ENCODE peak calls at places on chromosomes 6 and 20, in four cellular contexts. N, H, M and L are unnamed samples.

GRCh38 chr20:20023395-20023794 is 6.2 kb downstream of the NAA20 start:
- DNase-seq in N (no peak), H (no peak), M (no peak), L (no peak)

GRCh38 chr6:33318426-33319073 is 1.0 kb upstream of the ZBTB22 start:
- DNase-seq in N (no peak), H (no peak), M (no peak), L (peak)

GRCh38 chr6:168292911-168293310 is 26.7 kb downstream of the DACT2 start:
- DNase-seq in N (no peak), H (no peak), M (no peak), L (peak)

GRCh38 chr20:62804632-62805364 is at the start of gene OGFR:
- DNase-seq in N (peak), H (peak), M (no peak), L (peak)

GRCh38 chr20:14948416-14948815 is 611.0 kb upstream of the FLRT3 start:
- DNase-seq in N (no peak), H (no peak), M (no peak), L (no peak)

GRCh38 chr6:110875548-110876169 is 1.1 kb downstream of the AMD1 start:
- DNase-seq in N (peak), H (peak), M (no peak), L (peak)

GRCh38 chr6:113356139-113356538 is 501.0 kb upstream of the MARCKS start:
- DNase-seq in N (no peak), H (no peak), M (no peak), L (no peak)

GRCh38 chr6:17352302-17352701 is 41.1 kb upstream of the CAP2 start:
- DNase-seq in N (no peak), H (no peak), M (no peak), L (no peak)

GRCh38 chr6:37965964-37966676 is 146.6 kb downstream of the ZFAND3 start:
- DNase-seq in N (no peak), H (no peak), M (no peak), L (no peak)

GRCh38 chr6:37103169-37104039 is 66.5 kb upstream of the PIM1 start:
- DNase-seq in N (peak), H (peak), M (no peak), L (peak)

GRCh38 chr20:30921286-30922071 is 336.0 kb upstream of the DEFB115 start:
- DNase-seq in N (no peak), H (no peak), M (no peak), L (no peak)

GRCh38 chr6:163490826-163491577 is 76.5 kb downstream of the QKI start:
- DNase-seq in N (no peak), H (no peak), M (no peak), L (no peak)

GRCh38 chr20:37042986-37043972 is 52.5 kb downstream of the RBL1 start:
- DNase-seq in N (no peak), H (no peak), M (peak), L (no peak)

GRCh38 chr20:43507150-43508080 is at the start of gene L3MBTL1:
- DNase-seq in N (peak), H (peak), M (no peak), L (peak)

GRCh38 chr6:129936329-129937165 is 75.4 kb upstream of the TMEM244 start:
- DNase-seq in N (peak), H (peak), M (peak), L (no peak)

GRCh38 chr6:54992789-54993188 is 146.2 kb downstream of the FAM83B start:
- DNase-seq in N (peak), H (no peak), M (no peak), L (no peak)

GRCh38 chr6:132100388-132100990 is 149.3 kb upstream of the CCN2 start:
- DNase-seq in N (no peak), H (no peak), M (no peak), L (no peak)

GRCh38 chr20:40176442-40176841 is 512.6 kb downstream of the MAFB start:
- DNase-seq in N (no peak), H (no peak), M (no peak), L (no peak)

GRCh38 chr20:34111057-34111711 is 859 bp downstream of the EIF2S2 start:
- DNase-seq in N (no peak), H (no peak), M (no peak), L (peak)

GRCh38 chr6:90484903-90485302 is 102.0 kb downstream of the MAP3K7 start:
- DNase-seq in N (no peak), H (peak), M (no peak), L (no peak)

GRCh38 chr20:48783533-48784272 is 44.1 kb downstream of the PREX1 start:
- DNase-seq in N (no peak), H (no peak), M (no peak), L (no peak)
- TF ChIP-seq USF1 in N (no peak), H (no peak), M (no peak), L (no peak)

GRCh38 chr6:106448000-106448426 is 87.5 kb downstream of the CRYBG1 start:
- DNase-seq in N (no peak), H (no peak), M (peak), L (no peak)
- TF ChIP-seq USF1 in N (no peak), H (no peak), M (no peak), L (no peak)

DNA sequence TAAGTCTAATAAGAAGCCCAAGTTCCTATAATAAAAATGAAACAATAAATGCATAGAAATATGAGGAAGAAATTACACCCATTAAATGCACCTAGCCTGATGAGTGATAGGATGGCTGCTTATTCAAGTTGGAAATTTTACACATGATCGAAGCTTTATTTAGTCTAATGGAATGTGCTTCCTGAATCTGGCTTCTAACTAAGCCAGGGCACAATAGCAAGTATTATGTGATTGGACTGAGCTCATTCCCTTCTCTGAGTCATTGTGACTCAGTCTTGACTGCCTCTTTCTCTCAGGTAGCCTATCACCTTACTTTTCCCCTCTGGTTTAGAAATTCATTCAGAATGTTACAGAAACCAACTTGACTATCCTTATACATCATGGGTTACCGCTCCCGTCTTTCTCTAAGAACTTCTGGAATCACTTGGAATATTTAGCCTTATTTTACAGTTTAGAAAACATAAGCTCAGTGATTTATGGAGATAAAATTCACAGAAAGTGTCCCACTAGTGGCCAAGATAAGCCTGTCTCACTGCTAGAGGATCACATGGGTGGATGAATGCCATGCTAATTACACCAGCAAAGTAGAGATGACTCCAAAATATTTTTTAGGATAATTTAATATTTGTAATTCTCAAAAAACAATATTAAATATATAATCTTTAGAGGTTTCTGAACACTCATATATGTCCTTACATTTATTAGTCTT is 505.3 kb upstream of the JAG1 start:
- DNase-seq in N (no peak), H (no peak), M (no peak), L (no peak)
- TF ChIP-seq USF1 in N (no peak), H (no peak), M (no peak), L (no peak)

DNA sequence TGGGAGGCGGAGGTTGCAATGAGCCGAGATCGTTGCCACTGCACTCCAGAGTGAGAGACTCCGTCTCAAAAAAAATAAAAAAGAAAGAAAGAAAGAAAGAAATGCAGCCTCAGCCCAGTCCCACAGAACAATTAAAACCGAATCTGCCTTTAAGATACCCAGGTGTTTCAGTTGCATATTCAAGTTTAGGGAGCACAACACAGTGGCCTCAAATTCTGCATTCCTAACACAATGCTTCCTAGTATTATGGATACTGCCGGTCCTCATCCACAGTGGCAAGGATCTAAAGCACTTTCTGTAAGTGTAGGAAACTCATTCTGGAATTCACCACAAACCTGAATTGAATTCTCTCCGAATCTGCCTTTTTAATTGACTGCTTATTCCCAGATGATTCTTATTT is 80.5 kb downstream of the TNFRSF21 start:
- DNase-seq in N (no peak), H (no peak), M (no peak), L (no peak)
- TF ChIP-seq USF1 in N (no peak), H (no peak), M (no peak), L (no peak)

GRCh38 chr6:100344321-100344720 is 120.4 kb downstream of the SIM1 start:
- DNase-seq in N (no peak), H (no peak), M (no peak), L (no peak)

GRCh38 chr6:100346203-100346602 is 118.5 kb downstream of the SIM1 start:
- DNase-seq in N (no peak), H (no peak), M (no peak), L (no peak)

GRCh38 chr6:100342830-100343229 is 121.9 kb downstream of the SIM1 start:
- DNase-seq in N (no peak), H (no peak), M (no peak), L (no peak)

GRCh38 chr6:100344761-100345160 is 120.0 kb downstream of the SIM1 start:
- DNase-seq in N (no peak), H (no peak), M (no peak), L (no peak)

GRCh38 chr6:100343678-100344077 is 121.0 kb downstream of the SIM1 start:
- DNase-seq in N (no peak), H (no peak), M (no peak), L (no peak)
- TF ChIP-seq USF1 in N (no peak), H (no peak), M (no peak), L (no peak)

GRCh38 chr6:166586424-166587156 is at the start of gene RAMACL:
- DNase-seq in N (peak), H (peak), M (peak), L (peak)
- TF ChIP-seq USF1 in N (peak), H (peak), M (peak), L (peak)

DNA sequence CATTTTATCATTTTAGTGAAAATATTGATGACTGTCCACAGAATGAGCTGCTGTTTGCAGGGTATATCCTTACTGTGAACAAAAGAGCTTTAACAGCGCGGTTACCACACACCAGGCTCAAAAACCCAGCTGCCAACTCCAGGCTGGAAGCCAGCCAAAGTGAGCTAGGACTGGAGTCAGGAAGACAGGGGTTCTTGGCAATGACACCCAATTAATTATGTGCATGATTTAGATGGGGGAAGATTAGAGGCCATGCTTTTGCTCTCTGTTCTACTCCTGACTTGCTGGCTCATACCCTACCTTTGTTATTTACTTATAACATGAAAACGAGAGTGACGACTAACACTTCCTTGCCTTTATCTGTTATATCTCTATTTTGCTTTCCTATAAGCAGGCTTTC is 128.9 kb upstream of the SHLD1 start:
- DNase-seq in N (no peak), H (no peak), M (no peak), L (peak)
- TF ChIP-seq USF1 in N (no peak), H (no peak), M (no peak), L (no peak)

GRCh38 chr20:48193626-48194025 is 408.3 kb upstream of the SULF2 start:
- DNase-seq in N (no peak), H (no peak), M (no peak), L (no peak)
- TF ChIP-seq USF1 in N (no peak), H (no peak), M (no peak), L (no peak)

GRCh38 chr6:158999154-158999668 is 791 bp downstream of the RSPH3 start:
- DNase-seq in N (no peak), H (no peak), M (no peak), L (no peak)
- TF ChIP-seq USF1 in N (no peak), H (no peak), M (no peak), L (no peak)

DNA sequence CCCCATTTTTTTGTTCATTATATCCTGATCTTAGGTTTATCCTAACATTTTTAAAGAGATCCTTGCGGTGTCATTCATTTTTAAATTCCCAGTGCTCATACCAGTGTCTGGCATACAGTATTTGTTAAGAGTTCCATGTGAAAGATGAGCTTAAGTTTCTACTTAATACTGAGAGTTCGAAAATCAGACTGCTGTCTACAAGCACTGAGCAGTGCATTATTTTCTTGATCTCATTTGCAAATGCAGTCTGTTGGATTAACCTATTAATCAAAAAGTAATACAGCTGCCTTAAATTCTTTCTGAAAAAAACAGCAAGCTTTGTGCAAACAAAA is 663 bp downstream of the COQ3 start:
- DNase-seq in N (no peak), H (no peak), M (no peak), L (no peak)
- TF ChIP-seq USF1 in N (no peak), H (no peak), M (no peak), L (no peak)